ENCODE peak calls at places on chromosomes 1 and 21, in five cellular contexts. Z is adrenal gland; R is cardiac fibroblast; S is CD4-positive, alpha-beta memory T cell; F is prostate gland. V is an unnamed sample.

GRCh38 chr1:94551449-94551848 is 9.9 kb upstream of the F3 start:
- DNase-seq in Z (no peak), R (no peak), S (no peak), F (no peak), V (no peak)

GRCh38 chr1:245156041-245156735 is 1.4 kb downstream of the KIF26B start:
- DNase-seq in Z (peak), R (peak), S (peak), F (peak), V (peak)

GRCh38 chr1:243414152-243414494 is 158.3 kb downstream of the SDCCAG8 start:
- DNase-seq in Z (no peak), R (no peak), S (no peak), F (no peak), V (no peak)

GRCh38 chr1:184350573-184350972 is 36.3 kb upstream of the C1orf21 start:
- DNase-seq in Z (no peak), R (no peak), S (no peak), F (no peak), V (no peak)

GRCh38 chr21:33296156-33296555 is 28.6 kb upstream of the IFNAR1 start:
- DNase-seq in Z (no peak), R (no peak), S (no peak), F (no peak), V (no peak)

GRCh38 chr1:243713470-243714186 is 136.4 kb downstream of the AKT3 start:
- DNase-seq in Z (peak), R (peak), S (no peak), F (no peak), V (no peak)

GRCh38 chr21:45276620-45277019 is 11.1 kb downstream of the POFUT2 start:
- DNase-seq in Z (no peak), R (no peak), S (no peak), F (no peak), V (no peak)

GRCh38 chr1:2248127-2248826 is 20.2 kb downstream of the SKI start:
- DNase-seq in Z (no peak), R (no peak), S (no peak), F (peak), V (peak)

GRCh38 chr1:203601717-203602309 is 24.8 kb upstream of the ATP2B4 start:
- DNase-seq in Z (peak), R (no peak), S (no peak), F (no peak), V (no peak)

GRCh38 chr1:193013707-193014106 is 45.5 kb downstream of the UCHL5 start:
- DNase-seq in Z (no peak), R (no peak), S (no peak), F (no peak), V (no peak)

GRCh38 chr1:232795497-232796068 is 9.6 kb upstream of the MAP10 start:
- DNase-seq in Z (no peak), R (peak), S (no peak), F (no peak), V (no peak)

GRCh38 chr1:41806472-41807155 is 112.1 kb downstream of the HIVEP3 start:
- DNase-seq in Z (no peak), R (no peak), S (peak), F (no peak), V (no peak)

GRCh38 chr21:15061284-15061683 is 3.5 kb downstream of the NRIP1 start:
- DNase-seq in Z (no peak), R (no peak), S (no peak), F (no peak), V (no peak)

GRCh38 chr21:43603641-43604504 is 55.4 kb downstream of the HSF2BP start:
- DNase-seq in Z (no peak), R (peak), S (no peak), F (no peak), V (no peak)

GRCh38 chr21:25457411-25457810 is 149.9 kb downstream of the MRPL39 start:
- DNase-seq in Z (no peak), R (peak), S (peak), F (no peak), V (no peak)

GRCh38 chr1:235979716-235980338 is 85.1 kb downstream of the NID1 start:
- DNase-seq in Z (no peak), R (no peak), S (no peak), F (no peak), V (no peak)

GRCh38 chr1:222382171-222382570 is 165.7 kb downstream of the HHIPL2 start:
- DNase-seq in Z (no peak), R (no peak), S (no peak), F (no peak), V (no peak)

DNA sequence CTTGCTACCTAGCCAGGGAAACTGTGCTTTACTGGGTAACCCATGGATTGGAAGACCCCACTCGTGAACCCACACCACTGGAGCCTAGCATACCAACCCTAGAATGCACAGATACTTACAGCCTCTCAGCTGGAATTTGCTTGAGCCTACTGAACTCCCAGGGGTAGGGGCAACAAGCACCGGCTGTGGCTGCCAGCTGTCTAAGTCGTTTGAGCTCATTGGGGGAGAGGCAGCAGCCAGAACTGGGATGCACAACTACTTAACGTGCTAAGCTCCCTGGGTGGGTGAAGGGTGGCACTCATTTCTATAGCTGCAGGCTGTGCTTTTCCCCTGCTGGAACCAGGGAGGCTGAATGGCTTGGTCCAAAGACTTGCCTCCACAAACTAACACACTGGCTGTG is 212.4 kb downstream of the ZNF648 start:
- DNase-seq in Z (no peak), R (no peak), S (no peak), F (no peak), V (no peak)
- H3K4me3 ChIP-seq in Z (no peak), R (no peak), S (no peak), F (no peak), V (no peak)

GRCh38 chr1:206040328-206040727 is 12.6 kb upstream of the RHEX start:
- DNase-seq in Z (no peak), R (no peak), S (no peak), F (no peak), V (no peak)

GRCh38 chr1:206037521-206037920 is 13.8 kb upstream of the CTSE start:
- DNase-seq in Z (no peak), R (no peak), S (no peak), F (no peak), V (no peak)

GRCh38 chr1:206035027-206035426 is 11.3 kb upstream of the CTSE start:
- DNase-seq in Z (no peak), R (no peak), S (no peak), F (peak), V (no peak)

GRCh38 chr1:206039046-206039929 is 13.7 kb upstream of the RHEX start:
- DNase-seq in Z (no peak), R (no peak), S (no peak), F (no peak), V (no peak)

GRCh38 chr1:206036661-206037455 is 13.2 kb upstream of the CTSE start:
- DNase-seq in Z (no peak), R (no peak), S (no peak), F (no peak), V (no peak)
- H3K4me3 ChIP-seq in Z (no peak), R (no peak), S (no peak), F (no peak), V (no peak)

GRCh38 chr1:23424171-23424959 is at the start of gene TCEA3:
- DNase-seq in Z (peak), R (no peak), S (peak), F (peak), V (peak)
- H3K4me3 ChIP-seq in Z (peak), R (peak), S (peak), F (peak), V (peak)

DNA sequence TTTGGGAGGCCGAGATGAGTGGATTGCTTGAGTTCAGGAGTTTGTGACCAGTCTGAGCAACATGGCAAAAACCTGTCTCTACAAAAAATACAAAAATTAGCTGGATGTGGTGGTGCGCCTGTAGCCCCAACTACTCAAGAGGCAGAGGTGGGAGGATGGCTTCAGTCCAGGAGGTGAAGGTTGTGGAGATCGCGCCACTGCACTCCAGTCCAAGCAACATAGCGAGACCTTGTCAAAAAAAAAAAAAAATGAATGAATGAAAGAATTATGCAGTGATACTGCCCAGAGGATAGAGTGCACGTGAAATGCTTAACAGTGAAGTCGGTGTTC is 429 bp upstream of the DPH2 start:
- DNase-seq in Z (no peak), R (no peak), S (no peak), F (no peak), V (no peak)
- H3K4me3 ChIP-seq in Z (peak), R (no peak), S (no peak), F (no peak), V (peak)

DNA sequence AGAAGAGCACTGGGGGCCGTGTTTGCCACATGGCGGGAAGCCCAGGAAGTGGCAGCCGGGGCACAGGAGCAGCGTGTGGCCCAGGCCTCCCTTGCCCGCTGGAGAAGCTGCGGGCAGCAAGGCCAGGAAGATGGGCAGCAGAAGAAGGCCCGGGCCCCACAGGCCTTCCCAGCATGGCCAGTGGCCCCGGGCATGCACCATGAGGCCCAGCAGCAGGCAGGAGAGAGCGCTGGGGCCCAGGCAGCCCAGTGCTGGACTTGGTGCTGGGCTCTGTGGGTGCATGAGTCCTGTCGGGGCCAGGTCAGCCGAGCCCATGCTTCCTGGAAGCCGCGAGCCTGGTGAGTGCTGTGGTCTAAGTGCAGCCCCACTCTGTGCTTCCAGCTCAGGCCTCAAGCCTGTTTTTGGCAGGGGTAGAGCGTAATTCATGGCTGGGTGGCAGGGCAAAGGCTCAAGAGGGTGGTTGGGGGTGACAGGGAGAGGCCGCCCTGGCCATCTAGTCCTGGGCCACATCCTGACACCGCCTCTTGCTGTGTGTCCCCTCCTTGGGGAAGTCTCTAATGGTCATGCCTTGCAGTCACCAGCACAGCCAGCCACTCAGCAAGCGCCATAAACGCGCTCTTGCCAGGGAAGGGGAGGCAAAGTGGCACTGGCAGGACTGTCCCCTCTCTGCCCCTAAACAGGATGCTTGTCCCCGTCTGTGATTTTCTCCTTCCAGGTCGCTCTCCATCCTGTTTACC is 21.3 kb downstream of the MTHFR start:
- DNase-seq in Z (no peak), R (no peak), S (no peak), F (no peak), V (no peak)
- H3K4me3 ChIP-seq in Z (peak), R (no peak), S (no peak), F (no peak), V (peak)

DNA sequence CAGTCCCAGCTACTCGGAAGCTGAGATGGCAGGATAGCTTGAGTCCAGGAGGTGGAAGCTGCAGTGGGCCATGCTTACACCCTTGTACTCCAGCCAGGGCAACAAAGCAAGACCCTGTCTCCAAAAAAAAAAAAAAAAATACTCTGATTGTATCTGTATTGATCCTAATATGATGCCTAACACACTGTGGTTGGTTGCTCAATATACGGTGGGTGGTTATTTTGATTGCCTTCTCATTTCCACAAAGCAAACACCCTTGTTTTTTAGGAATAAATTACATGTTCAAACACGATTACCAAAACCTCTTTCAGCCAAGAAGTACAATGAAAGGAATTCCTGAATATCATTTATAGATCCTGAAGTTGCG is 3.4 kb downstream of the EGLN1 start:
- DNase-seq in Z (no peak), R (no peak), S (no peak), F (no peak), V (no peak)
- H3K4me3 ChIP-seq in Z (peak), R (peak), S (peak), F (no peak), V (peak)

GRCh38 chr1:50978852-50979781 is 9.1 kb downstream of the CDKN2C start:
- DNase-seq in Z (peak), R (no peak), S (peak), F (no peak), V (no peak)

GRCh38 chr1:50981741-50982140 is 11.7 kb downstream of the CDKN2C start:
- DNase-seq in Z (no peak), R (no peak), S (no peak), F (no peak), V (no peak)

GRCh38 chr1:50978144-50978851 is 8.3 kb downstream of the CDKN2C start:
- DNase-seq in Z (peak), R (peak), S (no peak), F (peak), V (peak)

GRCh38 chr1:50980505-50980904 is 10.5 kb downstream of the CDKN2C start:
- DNase-seq in Z (no peak), R (no peak), S (no peak), F (no peak), V (no peak)

GRCh38 chr1:50979964-50980363 is 9.9 kb downstream of the CDKN2C start:
- DNase-seq in Z (no peak), R (no peak), S (no peak), F (no peak), V (no peak)
- H3K4me3 ChIP-seq in Z (peak), R (no peak), S (no peak), F (no peak), V (peak)

DNA sequence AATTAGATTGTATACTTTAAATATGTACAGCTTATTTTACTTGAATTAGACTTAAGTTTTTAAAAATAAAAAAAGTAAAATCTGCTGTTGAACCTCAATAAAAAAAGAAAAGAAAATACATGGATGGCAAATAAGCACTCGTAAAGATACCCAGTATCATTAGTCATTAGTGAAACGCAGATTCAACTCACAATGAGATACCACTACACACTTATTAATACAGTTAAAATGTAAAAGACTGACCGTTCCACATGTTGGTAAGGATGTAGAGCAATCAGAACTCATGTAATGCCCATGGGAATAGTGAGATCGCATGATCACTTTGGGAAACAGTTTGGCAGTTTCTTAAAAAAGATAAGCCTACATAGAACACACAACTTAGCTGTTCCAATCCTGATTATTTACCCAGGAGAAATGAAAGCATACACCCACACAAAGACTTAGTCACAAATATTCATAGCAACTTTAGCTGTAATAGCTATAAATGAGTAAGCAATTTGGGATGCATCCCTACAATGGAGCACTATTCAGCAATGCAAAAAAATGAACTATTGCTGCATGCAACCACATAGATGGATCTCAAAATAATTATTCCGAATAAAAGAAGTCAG is 7.3 kb downstream of the SH2D1B start:
- DNase-seq in Z (no peak), R (peak), S (no peak), F (no peak), V (no peak)
- H3K4me3 ChIP-seq in Z (no peak), R (no peak), S (no peak), F (no peak), V (no peak)

DNA sequence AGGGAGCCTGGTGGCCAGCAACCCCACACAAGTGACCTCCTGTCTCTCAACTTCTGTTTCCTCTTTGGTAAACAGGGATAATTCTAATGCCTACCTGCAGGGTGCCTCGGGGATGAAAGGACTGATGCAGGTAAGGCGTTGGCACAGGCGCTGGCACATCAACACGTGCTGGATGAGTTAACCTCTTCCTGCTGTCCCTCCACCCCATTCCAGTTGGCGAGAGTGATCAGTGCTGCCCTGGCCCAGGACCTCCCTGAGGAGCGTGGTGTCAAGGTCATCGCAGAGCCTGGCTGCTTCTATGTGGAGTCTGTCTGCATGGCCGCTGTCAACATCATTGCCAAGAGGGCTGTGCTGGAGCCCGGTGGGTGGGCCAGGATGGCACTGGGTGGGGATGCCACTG is 69.1 kb upstream of the TINAGL1 start:
- DNase-seq in Z (no peak), R (no peak), S (no peak), F (no peak), V (no peak)
- H3K4me3 ChIP-seq in Z (no peak), R (no peak), S (no peak), F (no peak), V (no peak)

GRCh38 chr1:219422811-219423598 is 189.9 kb downstream of the ZC3H11B start:
- DNase-seq in Z (no peak), R (no peak), S (no peak), F (no peak), V (no peak)
- H3K4me3 ChIP-seq in Z (no peak), R (no peak), S (no peak), F (no peak), V (no peak)